ENCODE peak calls at places on chromosome 6, in nine cellular contexts. Z is mucosa of descending colon, I is transverse colon, H is Panc1, A is AG09319, J is tibial nerve, E is BE2C, R is pancreas, K is retinal pigment epithelial cell. T is an unnamed sample.

GRCh38 chr6:47420394-47421371 is 56.9 kb upstream of the CD2AP start:
- DNase-seq in Z (no peak), I (no peak), H (no peak), A (no peak), J (no peak), E (no peak), R (peak; percentile 58), K (no peak), T (no peak)

GRCh38 chr6:41598670-41599014 is 39.6 kb upstream of the MDFI start:
- DNase-seq in Z (no peak), I (no peak), H (no peak), A (no peak), J (no peak), E (no peak), R (no peak), K (no peak), T (no peak)

GRCh38 chr6:11700118-11700718 is 78.4 kb downstream of the ADTRP start:
- DNase-seq in Z (no peak), I (no peak), H (no peak), A (peak; percentile 27), J (peak; percentile 37), E (no peak), R (no peak), K (no peak), T (no peak)

GRCh38 chr6:252775-253526 is 39.3 kb upstream of the DUSP22 start:
- DNase-seq in Z (no peak), I (no peak), H (no peak), A (no peak), J (no peak), E (no peak), R (no peak), K (no peak), T (no peak)

GRCh38 chr6:146913842-146914562 is 290.2 kb upstream of the STXBP5 start:
- DNase-seq in Z (peak; percentile 71), I (peak; percentile 26), H (peak; percentile 88), A (peak; percentile 94), J (peak; percentile 36), E (peak; percentile 82), R (peak; percentile 37), K (peak; percentile 99), T (no peak)

GRCh38 chr6:134258849-134259306 is 59.0 kb downstream of the SGK1 start:
- DNase-seq in Z (no peak), I (no peak), H (no peak), A (no peak), J (no peak), E (no peak), R (peak; percentile 53), K (no peak), T (no peak)

GRCh38 chr6:149028767-149029405 is 282.1 kb downstream of the UST start:
- DNase-seq in Z (no peak), I (peak; percentile 64), H (peak; percentile 61), A (peak; percentile 91), J (peak; percentile 78), E (peak; percentile 78), R (peak; percentile 77), K (peak; percentile 78), T (peak; percentile 63)

GRCh38 chr6:111200823-111201134 is 113.5 kb downstream of the SLC16A10 start:
- DNase-seq in Z (no peak), I (no peak), H (no peak), A (no peak), J (no peak), E (no peak), R (no peak), K (no peak), T (no peak)

GRCh38 chr6:39059496-39060310 is 11.1 kb downstream of the GLP1R start:
- DNase-seq in Z (no peak), I (no peak), H (no peak), A (no peak), J (no peak), E (peak; percentile 42), R (no peak), K (no peak), T (no peak)

GRCh38 chr6:96394727-96395126 is 126.9 kb upstream of the UFL1 start:
- DNase-seq in Z (no peak), I (no peak), H (no peak), A (no peak), J (no peak), E (no peak), R (no peak), K (no peak), T (no peak)
- TF ChIP-seq CTCF in Z (no peak), I (no peak), H (peak; percentile 60), A (no peak), J (no peak), E (peak; percentile 26), R (no peak), K (peak; percentile 54), T (peak; percentile 34)

GRCh38 chr6:56021943-56022342 is 146.6 kb upstream of the BMP5 start:
- DNase-seq in Z (no peak), I (no peak), H (no peak), A (no peak), J (no peak), E (peak; percentile 25), R (no peak), K (no peak), T (no peak)
- TF ChIP-seq CTCF in Z (no peak), I (no peak), H (peak; percentile 14), A (peak; percentile 30), J (no peak), E (peak; percentile 52), R (no peak), K (peak; percentile 8), T (no peak)

GRCh38 chr6:117399924-117400323 is 25.8 kb downstream of the ROS1 start:
- DNase-seq in Z (no peak), I (no peak), H (no peak), A (no peak), J (no peak), E (no peak), R (no peak), K (no peak), T (no peak)
- TF ChIP-seq CTCF in Z (no peak), I (peak; percentile 12), H (peak; percentile 56), A (peak; percentile 40), J (no peak), E (peak; percentile 39), R (no peak), K (peak; percentile 56), T (no peak)

DNA sequence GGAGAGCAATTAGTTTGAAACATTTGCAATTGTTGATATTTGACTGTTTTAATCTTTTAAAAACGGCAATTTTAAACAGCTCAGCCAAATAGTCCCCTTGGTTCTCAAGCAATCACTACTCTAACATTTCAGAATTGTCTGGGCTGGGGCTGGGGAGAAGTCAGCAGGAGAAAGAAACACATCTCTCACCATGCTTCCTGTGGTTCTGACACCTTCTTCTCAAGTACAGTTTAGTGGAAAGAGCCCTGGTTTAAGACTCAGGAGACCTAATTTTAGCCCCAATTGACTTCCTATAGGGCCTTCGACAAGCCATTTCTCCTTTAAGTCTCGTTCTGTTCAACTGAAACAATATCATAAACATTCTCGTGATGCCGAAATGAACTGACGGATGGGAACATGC is 168.4 kb upstream of the CDYL start:
- DNase-seq in Z (no peak), I (no peak), H (no peak), A (no peak), J (no peak), E (no peak), R (no peak), K (no peak), T (no peak)
- TF ChIP-seq CTCF in Z (no peak), I (no peak), H (no peak), A (no peak), J (no peak), E (no peak), R (no peak), K (no peak), T (no peak)

GRCh38 chr6:150905769-150906168 is 40.3 kb downstream of the MTHFD1L start:
- DNase-seq in Z (no peak), I (no peak), H (no peak), A (no peak), J (no peak), E (no peak), R (no peak), K (no peak), T (no peak)
- TF ChIP-seq CTCF in Z (no peak), I (no peak), H (peak; percentile 71), A (peak; percentile 7), J (no peak), E (peak; percentile 45), R (no peak), K (peak; percentile 51), T (peak; percentile 29)

GRCh38 chr6:137136065-137136464 is 37.4 kb downstream of the IL22RA2 start:
- DNase-seq in Z (no peak), I (no peak), H (no peak), A (no peak), J (no peak), E (no peak), R (no peak), K (no peak), T (no peak)
- TF ChIP-seq CTCF in Z (no peak), I (no peak), H (no peak), A (peak; percentile 40), J (no peak), E (peak; percentile 11), R (no peak), K (no peak), T (no peak)